ENCODE peak calls at places on chromosomes 12 and 14, in nine cellular contexts. I, F, Y, C, W, K, R, P and O are unnamed samples.

GRCh38 chr14:37087520-37087919 is 84.9 kb downstream of the SLC25A21 start:
- DNase-seq in I (no peak), F (no peak), Y (no peak), C (no peak), W (no peak), K (no peak), R (no peak), P (no peak), O (no peak)

GRCh38 chr14:105577339-105577861 is 51.0 kb downstream of the TMEM121 start:
- DNase-seq in I (no peak), F (peak), Y (no peak), C (no peak), W (no peak), K (no peak), R (no peak), P (peak), O (no peak)

GRCh38 chr12:32444895-32445294 is 45.5 kb downstream of the FGD4 start:
- DNase-seq in I (peak), F (no peak), Y (no peak), C (no peak), W (no peak), K (peak), R (no peak), P (no peak), O (no peak)

GRCh38 chr12:124391340-124392261 is 96.7 kb downstream of the RFLNA start:
- DNase-seq in I (peak), F (peak), Y (no peak), C (no peak), W (peak), K (peak), R (no peak), P (no peak), O (no peak)

GRCh38 chr12:8781326-8781725 is 41.1 kb upstream of the A2ML1 start:
- DNase-seq in I (no peak), F (no peak), Y (no peak), C (no peak), W (no peak), K (no peak), R (no peak), P (no peak), O (no peak)

GRCh38 chr14:105709281-105710118 is 183.1 kb downstream of the TMEM121 start:
- DNase-seq in I (no peak), F (peak), Y (no peak), C (no peak), W (no peak), K (no peak), R (no peak), P (peak), O (no peak)

GRCh38 chr12:71626098-71626497 is 37.5 kb downstream of the ZFC3H1 start:
- DNase-seq in I (no peak), F (no peak), Y (no peak), C (no peak), W (no peak), K (no peak), R (no peak), P (no peak), O (no peak)

GRCh38 chr14:79724934-79725717 is 486.2 kb downstream of the DIO2 start:
- DNase-seq in I (no peak), F (no peak), Y (no peak), C (no peak), W (no peak), K (no peak), R (no peak), P (no peak), O (no peak)

GRCh38 chr14:88437659-88438058 is 52.2 kb downstream of the SPATA7 start:
- DNase-seq in I (no peak), F (no peak), Y (no peak), C (no peak), W (no peak), K (peak), R (no peak), P (no peak), O (no peak)

GRCh38 chr12:75628916-75629315 is 117.5 kb upstream of the KRR1 start:
- DNase-seq in I (no peak), F (no peak), Y (no peak), C (no peak), W (no peak), K (no peak), R (no peak), P (no peak), O (no peak)

GRCh38 chr12:12890815-12891645 is at the start of gene GPRC5A:
- DNase-seq in I (peak), F (peak), Y (peak), C (peak), W (peak), K (peak), R (peak), P (peak), O (peak)

GRCh38 chr12:98418357-98419075 is 96.9 kb upstream of the TMPO start:
- DNase-seq in I (peak), F (peak), Y (no peak), C (no peak), W (no peak), K (peak), R (peak), P (peak), O (no peak)

GRCh38 chr14:53536446-53536845 is 383.3 kb upstream of the DDHD1 start:
- DNase-seq in I (no peak), F (no peak), Y (no peak), C (no peak), W (no peak), K (no peak), R (no peak), P (no peak), O (no peak)

GRCh38 chr14:100604126-100604501 is 16.9 kb upstream of the BEGAIN start:
- DNase-seq in I (no peak), F (no peak), Y (no peak), C (no peak), W (no peak), K (no peak), R (no peak), P (no peak), O (no peak)

GRCh38 chr12:3261782-3262359 is 184.7 kb downstream of the TSPAN9 start:
- DNase-seq in I (no peak), F (no peak), Y (no peak), C (no peak), W (no peak), K (peak), R (no peak), P (no peak), O (no peak)

GRCh38 chr12:88985631-88986030 is 366.7 kb downstream of the DUSP6 start:
- DNase-seq in I (peak), F (no peak), Y (no peak), C (no peak), W (no peak), K (no peak), R (no peak), P (no peak), O (no peak)

GRCh38 chr12:109612975-109613502 is 39.4 kb downstream of the MVK start:
- DNase-seq in I (peak), F (no peak), Y (no peak), C (no peak), W (no peak), K (peak), R (no peak), P (no peak), O (no peak)

GRCh38 chr12:124321040-124321481 is 26.2 kb downstream of the RFLNA start:
- DNase-seq in I (peak), F (peak), Y (peak), C (peak), W (peak), K (peak), R (peak), P (peak), O (no peak)

GRCh38 chr14:93727917-93728650 is 60.2 kb downstream of the PRIMA1 start:
- DNase-seq in I (no peak), F (peak), Y (no peak), C (no peak), W (no peak), K (no peak), R (no peak), P (peak), O (no peak)

GRCh38 chr12:18277196-18277595 is 15.9 kb downstream of the PIK3C2G start:
- DNase-seq in I (no peak), F (no peak), Y (no peak), C (no peak), W (no peak), K (no peak), R (no peak), P (no peak), O (no peak)
- TF ChIP-seq CTCF in I (no peak), F (no peak), Y (no peak), C (no peak), W (no peak), K (no peak), R (no peak), P (no peak), O (no peak)

GRCh38 chr12:43038991-43039390 is 449.4 kb upstream of the PRICKLE1 start:
- DNase-seq in I (no peak), F (no peak), Y (no peak), C (no peak), W (no peak), K (no peak), R (no peak), P (no peak), O (no peak)

GRCh38 chr12:43044241-43044640 is 454.7 kb upstream of the PRICKLE1 start:
- DNase-seq in I (peak), F (no peak), Y (no peak), C (no peak), W (no peak), K (no peak), R (no peak), P (no peak), O (no peak)
- TF ChIP-seq CTCF in I (no peak), F (no peak), Y (no peak), C (no peak), W (no peak), K (no peak), R (no peak), P (no peak), O (no peak)

GRCh38 chr12:6868211-6869048 is 1.1 kb downstream of the TPI1 start:
- DNase-seq in I (no peak), F (no peak), Y (peak), C (peak), W (peak), K (no peak), R (no peak), P (no peak), O (no peak)
- TF ChIP-seq CTCF in I (peak), F (no peak), Y (no peak), C (no peak), W (no peak), K (peak), R (no peak), P (no peak), O (no peak)

DNA sequence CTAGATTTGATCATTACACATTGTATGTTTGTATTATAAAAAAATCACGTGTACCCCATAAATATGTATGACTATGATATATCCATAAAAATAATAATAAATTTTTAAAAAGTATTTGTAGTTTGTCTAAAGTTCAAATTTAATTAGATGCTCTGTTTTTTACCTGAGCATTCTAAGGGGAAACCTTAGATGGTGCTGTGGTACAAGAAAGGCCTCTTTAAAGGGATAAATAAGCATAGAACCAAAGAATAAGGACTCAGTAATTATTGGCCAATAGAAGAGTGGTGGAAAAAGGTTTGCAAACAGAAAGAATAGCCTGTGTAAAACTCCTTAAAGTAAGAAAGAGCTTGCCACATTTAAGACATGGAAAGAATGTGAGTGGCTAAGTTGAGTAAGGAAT is 580.1 kb upstream of the SEL1L start:
- DNase-seq in I (no peak), F (no peak), Y (no peak), C (no peak), W (no peak), K (no peak), R (no peak), P (no peak), O (no peak)
- TF ChIP-seq CTCF in I (no peak), F (no peak), Y (no peak), C (no peak), W (no peak), K (no peak), R (no peak), P (no peak), O (no peak)

GRCh38 chr12:131980263-131980662 is 30.5 kb downstream of the EP400 start:
- DNase-seq in I (no peak), F (no peak), Y (no peak), C (no peak), W (no peak), K (no peak), R (no peak), P (no peak), O (no peak)
- TF ChIP-seq CTCF in I (no peak), F (no peak), Y (no peak), C (no peak), W (no peak), K (peak), R (no peak), P (no peak), O (no peak)

DNA sequence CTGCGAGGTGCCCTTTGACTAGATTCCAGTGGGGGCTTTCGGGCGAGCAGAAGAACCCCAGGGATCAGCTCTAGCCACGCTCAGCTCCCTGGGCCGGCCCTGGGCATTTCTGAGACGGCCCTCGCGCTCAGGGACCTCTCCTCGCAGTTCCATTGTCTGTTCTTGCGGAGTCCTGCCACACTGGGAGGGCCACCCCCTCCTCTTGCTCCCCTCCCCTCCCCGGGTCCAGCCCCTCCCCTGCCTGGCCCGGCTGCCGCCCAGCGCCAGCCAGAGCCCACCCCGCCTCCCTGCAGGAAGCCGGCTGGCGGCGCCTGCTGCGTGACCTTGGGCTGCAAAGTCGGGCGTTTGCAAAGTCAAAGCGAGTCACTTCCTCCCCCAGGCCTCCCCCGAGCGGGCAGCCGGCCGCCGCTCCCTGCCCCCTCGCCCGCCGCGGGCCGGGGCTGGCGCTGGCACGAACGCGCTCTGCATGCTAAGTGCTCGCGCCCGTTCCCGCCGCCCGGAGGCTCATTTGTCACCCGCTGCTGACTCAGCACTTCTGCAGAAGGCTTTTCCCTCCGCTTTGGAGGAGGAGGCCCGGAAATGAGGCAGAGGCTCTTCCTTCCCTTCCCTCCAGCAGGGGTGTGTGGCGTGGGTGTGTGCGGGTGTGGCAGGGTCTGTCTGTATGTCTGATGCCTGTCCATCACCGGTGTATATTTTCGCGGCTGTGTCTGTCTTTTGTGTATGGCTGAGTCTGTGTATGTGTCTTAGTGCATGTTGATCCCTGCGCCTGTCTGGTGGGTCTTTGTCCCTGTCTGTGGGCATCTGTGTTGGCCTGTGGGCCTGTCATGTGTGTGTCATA is 72.0 kb downstream of the IRF2BPL start:
- DNase-seq in I (peak), F (peak), Y (peak), C (peak), W (peak), K (peak), R (peak), P (peak), O (peak)
- TF ChIP-seq CTCF in I (no peak), F (no peak), Y (no peak), C (no peak), W (no peak), K (no peak), R (no peak), P (no peak), O (peak)

DNA sequence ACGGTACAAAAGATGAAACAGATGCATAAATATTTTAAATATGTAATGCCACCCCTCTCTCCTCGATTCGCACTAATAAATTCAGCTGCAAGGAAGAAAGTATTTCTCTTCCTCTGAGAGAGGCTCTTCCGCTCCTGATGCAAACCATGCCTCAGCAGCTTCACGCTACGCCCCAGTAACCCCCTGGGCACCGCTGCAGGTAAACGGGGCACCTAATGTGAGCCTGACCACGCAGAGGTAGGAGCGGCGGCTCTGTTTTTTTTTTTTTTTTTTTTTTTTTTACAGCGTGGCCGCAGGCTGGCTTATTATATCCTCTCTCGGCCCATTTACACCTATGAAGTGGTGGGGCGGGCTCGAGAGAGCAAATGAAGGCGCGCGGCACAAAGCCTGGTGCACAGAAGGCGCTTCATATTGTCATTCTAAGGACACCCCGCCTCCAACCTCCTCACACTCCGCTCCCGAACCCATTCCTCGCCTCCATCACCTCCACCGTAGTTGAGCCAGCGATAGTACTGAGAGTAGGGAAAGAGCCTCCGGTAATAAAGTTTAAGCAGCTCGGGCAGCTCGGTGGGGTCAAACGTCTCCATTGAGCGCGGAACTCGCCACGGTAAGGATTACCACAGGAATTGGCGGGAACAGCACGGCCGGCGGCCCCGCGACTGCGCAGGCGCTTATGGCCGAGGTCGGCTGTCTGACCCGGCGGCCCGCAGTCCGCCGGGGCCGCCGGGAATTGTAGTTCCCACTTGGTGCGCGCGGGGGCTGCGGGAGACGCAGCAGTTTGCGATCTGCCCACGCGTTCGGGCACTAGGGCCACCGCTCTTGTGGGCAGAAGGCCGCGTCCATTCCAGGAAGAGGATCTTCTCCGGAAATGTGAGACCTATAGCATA is at the start of gene PRIM1:
- DNase-seq in I (peak), F (peak), Y (peak), C (peak), W (peak), K (peak), R (peak), P (peak), O (peak)
- TF ChIP-seq CTCF in I (peak), F (peak), Y (no peak), C (peak), W (peak), K (peak), R (no peak), P (peak), O (no peak)

DNA sequence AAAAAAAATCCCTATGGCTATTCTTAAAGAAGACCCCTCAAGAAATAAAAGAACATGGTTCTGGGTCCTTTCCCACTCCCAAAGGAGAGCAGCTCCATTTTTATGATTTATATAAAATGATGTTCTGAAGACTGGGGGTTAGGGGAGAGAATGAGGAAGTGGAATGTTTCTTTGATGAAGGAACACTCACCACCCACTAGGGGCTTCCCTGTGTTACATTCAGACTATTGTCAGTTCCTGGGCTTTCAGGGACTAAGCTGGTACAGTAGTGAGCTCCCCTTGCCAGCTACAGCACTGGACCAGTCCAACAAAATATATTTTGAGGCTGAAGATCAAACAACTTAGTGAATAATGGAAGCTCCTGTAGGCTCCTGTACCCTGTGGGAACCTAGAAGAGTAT is 98.9 kb downstream of the HMGA2 start:
- DNase-seq in I (no peak), F (no peak), Y (no peak), C (no peak), W (no peak), K (no peak), R (no peak), P (no peak), O (no peak)
- TF ChIP-seq CTCF in I (no peak), F (no peak), Y (no peak), C (no peak), W (no peak), K (no peak), R (no peak), P (no peak), O (peak)

GRCh38 chr12:52172956-52173355 is 18.9 kb downstream of the KRT80 start:
- DNase-seq in I (no peak), F (no peak), Y (no peak), C (peak), W (no peak), K (no peak), R (no peak), P (peak), O (no peak)

GRCh38 chr12:52170827-52171226 is 21.0 kb downstream of the KRT80 start:
- DNase-seq in I (no peak), F (no peak), Y (no peak), C (peak), W (no peak), K (no peak), R (no peak), P (no peak), O (no peak)

GRCh38 chr12:52169886-52170285 is 21.9 kb downstream of the KRT80 start:
- DNase-seq in I (no peak), F (no peak), Y (no peak), C (no peak), W (no peak), K (no peak), R (no peak), P (no peak), O (no peak)

GRCh38 chr12:52173526-52173925 is 18.3 kb downstream of the KRT80 start:
- DNase-seq in I (no peak), F (no peak), Y (no peak), C (peak), W (no peak), K (no peak), R (no peak), P (peak), O (no peak)

GRCh38 chr12:52171950-52172512 is 19.8 kb downstream of the KRT80 start:
- DNase-seq in I (peak), F (peak), Y (peak), C (peak), W (no peak), K (no peak), R (peak), P (no peak), O (no peak)
- TF ChIP-seq CTCF in I (peak), F (peak), Y (peak), C (peak), W (no peak), K (peak), R (peak), P (no peak), O (peak)